ENCODE peak calls at places on chromosomes 5 and 9, in six cellular contexts. M is pulmonary artery endothelial cell; G is NCI-H2171 treated with DMSO at 0.1 percent for 48 hours; R is NCI-H1092 treated with DMSO at 0.1 percent for 48 hours; X is stimulated activated CD4-positive, alpha-beta T cell treated with anti-CD3 and anti-CD28 coated beads, Interleukin-4, amount 100 ng/mL, for 24 hours; S is dorsolateral prefrontal cortex. L is an unnamed sample.
A peak's percentile ranks its signal among the peaks of the same experiment; 100 is the strongest.

GRCh38 chr9:94443039-94443722 is 111.7 kb upstream of the PCAT7 start:
- DNase-seq in X (no peak), G (no peak), R (peak; percentile 82), M (no peak), S (no peak), L (no peak)

GRCh38 chr5:39580702-39581498 is 156.1 kb upstream of the DAB2 start:
- DNase-seq in R (no peak), M (no peak), X (no peak), S (no peak), G (no peak), L (no peak)

GRCh38 chr9:36987891-36988290 is 46.2 kb downstream of the PAX5 start:
- DNase-seq in X (no peak), G (no peak), S (no peak), R (no peak), M (no peak), L (no peak)

GRCh38 chr9:79026311-79026710 is 545.5 kb upstream of the TLE4 start:
- DNase-seq in G (peak; percentile 100), S (peak; percentile 25), X (no peak), R (no peak), M (no peak), L (no peak)

GRCh38 chr9:90032296-90033029 is 427.7 kb downstream of the GADD45G start:
- DNase-seq in R (no peak), G (no peak), S (no peak), X (no peak), M (no peak), L (no peak)

GRCh38 chr9:130042406-130042930 is 521 bp downstream of the FNBP1 start:
- DNase-seq in R (no peak), S (no peak), M (no peak), G (no peak), X (peak; percentile 37), L (no peak)

GRCh38 chr5:65326912-65327311 is 154.8 kb downstream of the ADAMTS6 start:
- DNase-seq in S (no peak), X (no peak), G (no peak), R (no peak), M (no peak), L (no peak)

GRCh38 chr9:74309654-74310053 is 187.5 kb upstream of the RORB start:
- DNase-seq in M (no peak), R (no peak), X (no peak), G (no peak), S (no peak), L (no peak)

GRCh38 chr5:24644757-24645156 is at the start of gene CDH10:
- DNase-seq in S (peak; percentile 77), R (peak; percentile 30), G (no peak), X (no peak), M (no peak), L (peak; percentile 21)

GRCh38 chr9:123318192-123318591 is 37.8 kb upstream of the CRB2 start:
- DNase-seq in G (no peak), R (no peak), X (no peak), M (no peak), S (peak; percentile 29), L (no peak)

GRCh38 chr5:83922699-83923098 is 202.0 kb upstream of the HAPLN1 start:
- DNase-seq in M (no peak), X (no peak), S (peak; percentile 55), R (no peak), G (no peak), L (no peak)

GRCh38 chr5:11335881-11336760 is 568.1 kb downstream of the CTNND2 start:
- DNase-seq in R (no peak), X (no peak), S (no peak), G (no peak), M (no peak), L (no peak)

GRCh38 chr5:42321800-42322199 is 101.4 kb upstream of the GHR start:
- DNase-seq in G (no peak), S (no peak), X (no peak), M (no peak), R (no peak), L (no peak)

GRCh38 chr9:97176206-97176605 is 131.3 kb upstream of the CCDC180 start:
- DNase-seq in M (no peak), S (no peak), G (peak; percentile 81), R (peak; percentile 64), X (no peak), L (no peak)

GRCh38 chr5:5667136-5667554 is 244.7 kb downstream of the ICE1 start:
- DNase-seq in G (no peak), M (no peak), R (no peak), X (no peak), S (no peak), L (no peak)

GRCh38 chr9:132986586-132986985 is 8.1 kb downstream of the GFI1B start:
- DNase-seq in R (no peak), M (no peak), X (no peak), G (no peak), S (no peak), L (no peak)